ENCODE peak calls at places on chromosomes 2 and 18, in seven cellular contexts. M is fibroblast of lung, O is AG09309, F is adipocyte, G is tibial artery, Z is IMR-90, V is HCT116. U is an unnamed sample.

GRCh38 chr18:79795446-79795845 is 2.3 kb upstream of the KCNG2 start:
- DNase-seq in M (no peak), O (no peak), F (no peak), G (no peak), Z (no peak), V (no peak), U (no peak)

GRCh38 chr2:140063356-140063755 is 1283.2 kb upstream of the NXPH2 start:
- DNase-seq in M (peak), O (no peak), F (no peak), G (no peak), Z (no peak), V (no peak), U (no peak)

GRCh38 chr2:63866009-63866709 is 24.5 kb downstream of the UGP2 start:
- DNase-seq in M (peak), O (no peak), F (no peak), G (no peak), Z (peak), V (no peak), U (no peak)

GRCh38 chr2:207511851-207512250 is 17.9 kb upstream of the CREB1 start:
- DNase-seq in M (no peak), O (no peak), F (no peak), G (no peak), Z (no peak), V (no peak), U (no peak)

GRCh38 chr2:95698166-95698565 is 106.4 kb downstream of the TRIM43 start:
- DNase-seq in M (no peak), O (no peak), F (peak), G (no peak), Z (peak), V (no peak), U (no peak)

GRCh38 chr18:25650201-25650941 is 298.4 kb upstream of the ZNF521 start:
- DNase-seq in M (peak), O (peak), F (peak), G (no peak), Z (peak), V (no peak), U (peak)

GRCh38 chr18:59219672-59220163 is at the start of gene GRP:
- DNase-seq in M (no peak), O (no peak), F (no peak), G (no peak), Z (no peak), V (no peak), U (no peak)

GRCh38 chr2:163697846-163698637 is 37.8 kb downstream of the FIGN start:
- DNase-seq in M (no peak), O (no peak), F (no peak), G (no peak), Z (no peak), V (no peak), U (no peak)

GRCh38 chr2:96878796-96879544 is 9.1 kb upstream of the SEMA4C start:
- DNase-seq in M (no peak), O (no peak), F (no peak), G (no peak), Z (no peak), V (no peak), U (no peak)

GRCh38 chr18:35524236-35524635 is 26.5 kb upstream of the INO80C start:
- DNase-seq in M (no peak), O (no peak), F (no peak), G (no peak), Z (no peak), V (no peak), U (no peak)

GRCh38 chr18:68355637-68356036 is 359.3 kb downstream of the TMX3 start:
- DNase-seq in M (no peak), O (no peak), F (no peak), G (no peak), Z (no peak), V (no peak), U (no peak)

GRCh38 chr2:197086500-197086899 is 160.0 kb upstream of the PGAP1 start:
- DNase-seq in M (no peak), O (no peak), F (no peak), G (no peak), Z (no peak), V (no peak), U (no peak)

GRCh38 chr2:72129676-72130340 is 17.9 kb downstream of the CYP26B1 start:
- DNase-seq in M (no peak), O (no peak), F (no peak), G (peak), Z (no peak), V (no peak), U (peak)

GRCh38 chr2:185201063-185201462 is 537.5 kb upstream of the FSIP2 start:
- DNase-seq in M (peak), O (no peak), F (peak), G (no peak), Z (no peak), V (no peak), U (no peak)

GRCh38 chr2:61421611-61422010 is 49.3 kb downstream of the USP34 start:
- DNase-seq in M (no peak), O (no peak), F (no peak), G (no peak), Z (peak), V (no peak), U (no peak)

GRCh38 chr2:225122582-225123486 is 80.6 kb upstream of the DOCK10 start:
- DNase-seq in M (peak), O (no peak), F (peak), G (no peak), Z (peak), V (no peak), U (no peak)

GRCh38 chr2:66389651-66390131 is 45.2 kb upstream of the MEIS1 start:
- DNase-seq in M (peak), O (no peak), F (peak), G (no peak), Z (no peak), V (no peak), U (no peak)

GRCh38 chr18:26943906-26944305 is 78.4 kb upstream of the AQP4 start:
- DNase-seq in M (no peak), O (no peak), F (no peak), G (no peak), Z (no peak), V (no peak), U (no peak)

GRCh38 chr2:152421521-152422367 is 86.8 kb downstream of the FMNL2 start:
- DNase-seq in M (peak), O (peak), F (peak), G (no peak), Z (peak), V (peak), U (peak)

GRCh38 chr2:12227941-12228608 is 481.6 kb downstream of the LPIN1 start:
- DNase-seq in M (peak), O (peak), F (peak), G (no peak), Z (peak), V (no peak), U (peak)

GRCh38 chr2:98730053-98730850 is 680 bp downstream of the MGAT4A start:
- DNase-seq in M (no peak), O (no peak), F (peak), G (peak), Z (no peak), V (no peak), U (no peak)

GRCh38 chr18:78423776-78424175 is 555.8 kb upstream of the SALL3 start:
- DNase-seq in M (no peak), O (no peak), F (no peak), G (no peak), Z (no peak), V (no peak), U (no peak)

GRCh38 chr2:24491626-24492282 is 700 bp downstream of the NCOA1 start:
- DNase-seq in M (peak), O (no peak), F (peak), G (peak), Z (no peak), V (no peak), U (no peak)

GRCh38 chr18:2998644-2999043 is 14.3 kb downstream of the LPIN2 start:
- DNase-seq in M (no peak), O (no peak), F (no peak), G (no peak), Z (no peak), V (no peak), U (no peak)

GRCh38 chr2:176152350-176153181 is 1.2 kb downstream of the HOXD4 start:
- DNase-seq in M (no peak), O (no peak), F (no peak), G (no peak), Z (no peak), V (no peak), U (no peak)

GRCh38 chr2:240966906-240967680 is 31.3 kb upstream of the SNED1 start:
- DNase-seq in M (no peak), O (no peak), F (no peak), G (peak), Z (no peak), V (no peak), U (no peak)

GRCh38 chr2:32522770-32523169 is 105.1 kb upstream of the TTC27 start:
- DNase-seq in M (no peak), O (no peak), F (no peak), G (no peak), Z (peak), V (no peak), U (no peak)

DNA sequence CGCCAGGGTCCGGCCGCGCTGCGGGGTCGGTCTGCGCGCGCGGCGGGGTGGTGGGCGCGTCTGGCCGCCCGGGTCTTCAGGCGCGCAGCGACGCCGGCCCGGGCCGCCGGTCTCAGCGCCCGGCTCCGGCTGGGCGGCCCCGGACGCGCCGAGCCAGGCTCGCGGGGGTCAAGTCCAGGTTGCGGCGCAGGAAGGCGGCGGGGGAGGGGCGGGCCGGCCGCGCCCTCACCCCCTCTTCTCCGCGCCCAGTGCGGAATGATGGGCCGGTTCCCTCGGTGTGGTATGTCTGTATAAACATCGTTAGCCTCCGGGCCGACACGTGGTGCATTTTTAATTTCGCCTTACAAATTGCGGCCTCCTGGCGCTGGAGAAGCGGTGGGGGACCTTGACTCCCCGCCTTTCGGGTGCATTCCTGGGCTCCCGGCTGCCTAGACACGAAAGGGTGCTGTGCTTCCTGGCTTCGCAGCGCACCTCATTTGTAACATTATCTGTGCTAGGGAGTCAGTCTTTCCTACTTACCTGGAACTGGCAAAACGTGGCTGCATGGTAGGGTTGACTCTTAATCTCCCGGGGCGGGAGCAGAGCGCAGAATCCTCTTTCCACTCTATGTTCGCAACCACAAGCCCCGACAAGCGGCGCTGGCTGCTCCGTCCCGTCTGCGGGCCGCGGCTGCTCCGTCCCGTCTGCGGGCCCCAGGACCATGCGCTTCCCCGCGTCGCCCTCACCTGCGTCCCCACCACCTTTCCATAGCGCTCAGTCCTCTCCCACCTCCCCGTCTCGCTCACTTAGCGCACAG is 69.0 kb downstream of the CTAGE1 start:
- DNase-seq in M (peak), O (no peak), F (peak), G (peak), Z (peak), V (no peak), U (no peak)
- H3K4me3 ChIP-seq in M (peak), O (peak), F (peak), G (peak), Z (peak), V (peak), U (peak)

GRCh38 chr18:56652802-56653201 is 1.6 kb downstream of the WDR7 start:
- DNase-seq in M (no peak), O (no peak), F (no peak), G (no peak), Z (no peak), V (no peak), U (no peak)
- H3K4me3 ChIP-seq in M (no peak), O (no peak), F (peak), G (no peak), Z (no peak), V (no peak), U (no peak)

GRCh38 chr2:109397883-109398282 is 215.9 kb downstream of the SEPTIN10 start:
- DNase-seq in M (no peak), O (no peak), F (no peak), G (no peak), Z (no peak), V (no peak), U (no peak)
- H3K4me3 ChIP-seq in M (no peak), O (no peak), F (no peak), G (no peak), Z (no peak), V (no peak), U (no peak)

GRCh38 chr18:22935431-22935830 is 2.3 kb downstream of the RBBP8 start:
- DNase-seq in M (no peak), O (no peak), F (no peak), G (no peak), Z (no peak), V (no peak), U (no peak)

GRCh38 chr18:22933206-22933957 is at the start of gene RBBP8:
- DNase-seq in M (peak), O (no peak), F (peak), G (peak), Z (peak), V (peak), U (peak)

GRCh38 chr18:22936515-22936914 is 3.4 kb downstream of the RBBP8 start:
- DNase-seq in M (no peak), O (no peak), F (no peak), G (no peak), Z (no peak), V (no peak), U (no peak)

GRCh38 chr18:22933958-22934423 is 863 bp downstream of the RBBP8 start:
- DNase-seq in M (no peak), O (no peak), F (no peak), G (no peak), Z (peak), V (no peak), U (no peak)

GRCh38 chr18:22934789-22935188 is 1.7 kb downstream of the RBBP8 start:
- DNase-seq in M (no peak), O (no peak), F (no peak), G (no peak), Z (no peak), V (no peak), U (no peak)
- H3K4me3 ChIP-seq in M (no peak), O (no peak), F (no peak), G (no peak), Z (no peak), V (peak), U (no peak)

U was measured in skeletal muscle cell.